ENCODE peak calls at places on chromosomes 11 and 22, in four cellular contexts. U, I, Z and W are unnamed samples. For H3K36me3, the result is how much of the 10 kb centered on the place peaks cover.

GRCh38 chr11:2772544-2773031 is 72.8 kb upstream of the KCNQ1OT1 start:
- DNase-seq in U (no peak), I (no peak), Z (no peak), W (peak)

GRCh38 chr11:17646451-17647145 is 72.8 kb upstream of the MYOD1 start:
- DNase-seq in U (no peak), Z (no peak), I (no peak), W (no peak)

GRCh38 chr11:64372802-64373597 is 14.0 kb downstream of the RPS6KA4 start:
- DNase-seq in U (no peak), I (peak), Z (no peak), W (no peak)

GRCh38 chr22:43216738-43217137 is 29.8 kb upstream of the TTLL12 start:
- DNase-seq in Z (no peak), I (no peak), U (no peak), W (no peak)

GRCh38 chr11:12211331-12212065 is 101.1 kb downstream of the MICAL2 start:
- DNase-seq in U (no peak), Z (no peak), I (no peak), W (no peak)

GRCh38 chr22:22020425-22020852 is 37.9 kb upstream of the TOP3B start:
- DNase-seq in Z (no peak), U (no peak), I (no peak), W (no peak)

GRCh38 chr22:23053912-23054530 is 16.3 kb upstream of the GNAZ start:
- DNase-seq in U (no peak), I (no peak), Z (no peak), W (no peak)

GRCh38 chr11:68037481-68038225 is 1.2 kb upstream of the TCIRG1 start:
- DNase-seq in Z (no peak), U (no peak), I (no peak), W (no peak)

GRCh38 chr11:112163875-112164521 is at the start of gene IL18:
- DNase-seq in U (peak), I (peak), Z (no peak), W (no peak)

GRCh38 chr22:29093501-29093921 is 20.7 kb downstream of the KREMEN1 start:
- DNase-seq in I (no peak), Z (no peak), U (no peak), W (no peak)

GRCh38 chr11:75797796-75798195 is 17.2 kb upstream of the UVRAG start:
- DNase-seq in U (no peak), I (no peak), Z (no peak), W (no peak)

GRCh38 chr11:35142481-35143207 is 3.7 kb downstream of the CD44 start:
- DNase-seq in I (no peak), U (peak), Z (no peak), W (no peak)

GRCh38 chr22:49403102-49403501 is 424.6 kb downstream of the BRD1 start:
- DNase-seq in U (no peak), Z (no peak), I (no peak), W (no peak)

GRCh38 chr11:118522571-118523072 is 4.7 kb upstream of the TTC36 start:
- DNase-seq in Z (no peak), I (no peak), U (peak), W (no peak)

GRCh38 chr11:126080206-126080941 is 17.7 kb upstream of the CDON start:
- DNase-seq in U (peak), Z (no peak), I (no peak), W (no peak)

GRCh38 chr11:110453684-110454354 is 24.1 kb downstream of the FDX1 start:
- DNase-seq in Z (no peak), I (no peak), U (no peak), W (no peak)

GRCh38 chr22:46936378-46936916 is 174.0 kb downstream of the TBC1D22A start:
- DNase-seq in Z (no peak), I (no peak), U (no peak), W (peak)

GRCh38 chr11:94973099-94973968 is at the start of the genes CWC15 and KDM4D:
- DNase-seq in I (peak), U (peak), Z (peak), W (peak)

GRCh38 chr22:37061611-37062365 is 10.2 kb downstream of the KCTD17 start:
- DNase-seq in U (no peak), Z (no peak), I (no peak), W (no peak)

GRCh38 chr22:17343766-17344165 is 25.5 kb upstream of the CECR2 start:
- DNase-seq in U (no peak), I (no peak), Z (no peak), W (no peak)

GRCh38 chr11:8740156-8740555 is 57.6 kb downstream of the RPL27A start:
- DNase-seq in Z (no peak), U (no peak), I (no peak), W (no peak)

GRCh38 chr11:119338946-119339580 is 1.6 kb downstream of the C1QTNF5 start:
- DNase-seq in U (no peak), I (no peak), Z (no peak), W (no peak)

GRCh38 chr11:40434941-40435340 is 1024.5 kb downstream of the LRRC4C start:
- DNase-seq in I (no peak), Z (no peak), U (no peak), W (no peak)

GRCh38 chr22:43481528-43482309 is 69.9 kb downstream of the MPPED1 start:
- DNase-seq in U (peak), I (no peak), Z (no peak), W (no peak)

GRCh38 chr11:70140859-70141489 is 62.1 kb upstream of the FADD start:
- DNase-seq in Z (no peak), U (no peak), I (no peak), W (no peak)

GRCh38 chr22:49140921-49141680 is 686.6 kb downstream of the BRD1 start:
- DNase-seq in U (peak), Z (no peak), I (no peak), W (no peak)

GRCh38 chr11:118109231-118109630 is 22.5 kb upstream of the SMIM35 start:
- DNase-seq in I (no peak), Z (no peak), U (no peak), W (no peak)

GRCh38 chr11:48107188-48107704 is 109.4 kb upstream of the OR4B1 start:
- DNase-seq in I (no peak), U (no peak), Z (no peak), W (no peak)

GRCh38 chr11:46277623-46278386 is at the start of gene CREB3L1:
- DNase-seq in U (peak), Z (peak), I (no peak), W (no peak)

GRCh38 chr11:13896175-13896989 is 66.1 kb upstream of the SPON1 start:
- DNase-seq in I (no peak), U (no peak), Z (no peak), W (peak)

GRCh38 chr11:21625982-21626381 is 566.9 kb upstream of the ANO5 start:
- DNase-seq in I (no peak), U (no peak), Z (no peak), W (no peak)

GRCh38 chr11:78000193-78000592 is 5.7 kb upstream of the INTS4 start:
- DNase-seq in I (peak), Z (no peak), U (peak), W (peak)
- TF ChIP-seq CTCF in I (peak), Z (peak), U (peak), W (peak)

DNA sequence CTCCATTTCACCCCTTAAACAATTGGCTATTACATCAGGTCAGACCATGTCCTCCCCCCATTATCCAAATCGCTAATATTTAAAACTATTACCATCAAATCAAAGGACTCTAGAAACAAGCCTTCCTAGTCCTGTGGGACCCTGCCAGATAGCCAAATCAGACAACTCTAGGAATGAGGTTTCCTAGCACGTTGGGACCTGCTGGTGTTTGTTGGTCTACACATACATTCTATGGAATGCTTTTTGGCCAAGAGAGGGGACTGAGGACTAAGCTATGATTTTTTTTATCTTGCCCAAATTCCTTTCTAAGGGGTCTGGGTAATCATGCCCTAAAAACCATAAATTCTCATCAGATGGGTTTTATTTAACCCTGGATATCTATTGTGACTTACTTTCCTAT is 14.1 kb upstream of the SELENOH start:
- DNase-seq in U (no peak), I (no peak), Z (no peak), W (no peak)
- H3K36me3 ChIP-seq in U (under half), I (under half), Z (under half), W (under half)

GRCh38 chr11:96265236-96265737 is 77.7 kb downstream of the MAML2 start:
- DNase-seq in I (no peak), Z (no peak), U (no peak), W (no peak)
- TF ChIP-seq CTCF in I (no peak), Z (no peak), U (no peak), W (no peak)

GRCh38 chr22:50572965-50573364 is 5.3 kb downstream of the CPT1B start:
- DNase-seq in U (no peak), Z (no peak), I (no peak), W (no peak)
- H3K36me3 ChIP-seq in U (under half), Z (under half), I (under half), W (under half)

GRCh38 chr11:65811764-65812475 is 21.8 kb upstream of the SNX32 start:
- DNase-seq in U (no peak), I (no peak), Z (no peak), W (no peak)
- TF ChIP-seq CTCF in U (no peak), I (no peak), Z (no peak), W (no peak)

DNA sequence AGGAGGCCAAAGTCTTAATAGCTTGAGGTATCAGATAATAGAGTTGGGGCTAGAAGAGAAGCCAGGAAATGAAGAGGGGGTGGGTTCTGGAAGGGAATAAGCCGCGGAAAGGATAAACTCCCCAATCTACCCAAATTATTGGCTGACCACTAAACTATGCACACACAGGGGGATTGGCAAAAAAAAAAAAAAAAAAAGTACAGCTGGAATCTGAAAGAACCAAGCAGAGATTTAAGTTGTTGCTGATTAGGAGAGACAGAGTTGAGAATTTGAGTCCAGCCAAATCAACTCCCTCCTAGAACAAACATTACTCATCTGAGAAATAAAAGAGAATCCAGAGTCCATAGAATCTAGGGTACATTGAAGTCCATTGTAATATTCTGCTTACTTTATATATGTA is 134.9 kb downstream of the CCDC81 start:
- DNase-seq in Z (no peak), U (no peak), I (no peak), W (no peak)
- H3K36me3 ChIP-seq in Z (under half), U (under half), I (under half), W (under half)

GRCh38 chr11:61671527-61671926 is 8.7 kb upstream of the DAGLA start:
- DNase-seq in I (no peak), U (peak), Z (no peak), W (no peak)
- TF ChIP-seq CTCF in I (no peak), U (peak), Z (no peak), W (peak)